ENCODE peak calls at places on chromosomes 1 and 21, in ten cellular contexts. F is breast epithelium, A is upper lobe of left lung, Y is uterus, W is IMR-90, N is NB4, J is testis, O is sigmoid colon, B is esophagus squamous epithelium, L is lower leg skin. X is an unnamed sample.

GRCh38 chr1:237133921-237134320 is 91.9 kb downstream of the RYR2 start:
- DNase-seq in F (no peak), A (no peak), Y (no peak), W (no peak), N (no peak), J (no peak), O (no peak), B (no peak), L (no peak), X (no peak)

GRCh38 chr1:85146972-85147359 is 53.9 kb downstream of the SYDE2 start:
- DNase-seq in F (no peak), A (no peak), Y (no peak), W (peak; percentile 72), N (no peak), J (no peak), O (no peak), B (no peak), L (no peak), X (no peak)

GRCh38 chr1:88910401-88910800 is 19.0 kb upstream of the GTF2B start:
- DNase-seq in F (no peak), A (no peak), Y (no peak), W (no peak), N (no peak), J (no peak), O (no peak), B (no peak), L (no peak), X (no peak)

GRCh38 chr1:247056071-247056470 is 22.5 kb downstream of the ZNF670 start:
- DNase-seq in F (no peak), A (no peak), Y (no peak), W (no peak), N (no peak), J (no peak), O (no peak), B (no peak), L (no peak), X (no peak)

GRCh38 chr1:15988856-15989736 is 13.2 kb upstream of the ZBTB17 start:
- DNase-seq in F (no peak), A (no peak), Y (no peak), W (no peak), N (no peak), J (no peak), O (no peak), B (no peak), L (no peak), X (no peak)

GRCh38 chr1:182777386-182777785 is 12.2 kb upstream of the NPL start:
- DNase-seq in F (no peak), A (no peak), Y (no peak), W (no peak), N (no peak), J (no peak), O (no peak), B (no peak), L (no peak), X (no peak)

GRCh38 chr1:24713176-24713575 is 32.1 kb upstream of the CLIC4 start:
- DNase-seq in F (no peak), A (no peak), Y (no peak), W (no peak), N (no peak), J (no peak), O (no peak), B (no peak), L (no peak), X (no peak)

GRCh38 chr1:14261395-14261794 is 337.1 kb upstream of the KAZN start:
- DNase-seq in F (no peak), A (no peak), Y (no peak), W (no peak), N (no peak), J (no peak), O (no peak), B (no peak), L (no peak), X (no peak)

GRCh38 chr1:205014772-205015171 is 28.2 kb upstream of the CNTN2 start:
- DNase-seq in F (no peak), A (peak; percentile 28), Y (no peak), W (no peak), N (no peak), J (no peak), O (no peak), B (no peak), L (no peak), X (no peak)

GRCh38 chr1:185063719-185064118 is 18.4 kb downstream of the RNF2 start:
- DNase-seq in F (no peak), A (no peak), Y (no peak), W (no peak), N (no peak), J (no peak), O (no peak), B (no peak), L (no peak), X (no peak)

GRCh38 chr1:117312453-117313138 is 54.7 kb upstream of the MAN1A2 start:
- DNase-seq in F (no peak), A (no peak), Y (no peak), W (peak; percentile 83), N (peak; percentile 21), J (no peak), O (no peak), B (no peak), L (no peak), X (no peak)

GRCh38 chr1:168179411-168180147 is 817 bp downstream of the TIPRL start:
- DNase-seq in F (no peak), A (no peak), Y (no peak), W (peak; percentile 25), N (peak; percentile 20), J (peak; percentile 26), O (no peak), B (no peak), L (peak; percentile 19), X (no peak)

GRCh38 chr1:243431591-243431990 is 175.8 kb downstream of the SDCCAG8 start:
- DNase-seq in F (no peak), A (no peak), Y (no peak), W (no peak), N (no peak), J (no peak), O (no peak), B (no peak), L (no peak), X (no peak)
- H3K4me3 ChIP-seq in F (no peak overlapping the region), A (no peak overlapping the region), Y (no peak overlapping the region), W (no peak overlapping the region), N (no peak overlapping the region), J (no peak overlapping the region), O (no peak overlapping the region), B (no peak overlapping the region), L (no peak overlapping the region), X (no peak overlapping the region)

GRCh38 chr1:234978397-234979291 is 150.0 kb downstream of the TOMM20 start:
- DNase-seq in F (no peak), A (peak; percentile 77), Y (peak; percentile 58), W (peak; percentile 93), N (peak; percentile 75), J (peak; percentile 74), O (peak; percentile 85), B (no peak), L (peak; percentile 71), X (peak; percentile 61)

GRCh38 chr1:234980224-234980656 is 148.4 kb downstream of the TOMM20 start:
- DNase-seq in F (no peak), A (no peak), Y (no peak), W (no peak), N (no peak), J (no peak), O (no peak), B (no peak), L (no peak), X (no peak)

GRCh38 chr1:234979316-234980223 is 149.1 kb downstream of the TOMM20 start:
- DNase-seq in F (no peak), A (no peak), Y (no peak), W (no peak), N (no peak), J (no peak), O (peak; percentile 70), B (no peak), L (no peak), X (no peak)

GRCh38 chr1:234981758-234982157 is 146.9 kb downstream of the TOMM20 start:
- DNase-seq in F (no peak), A (no peak), Y (no peak), W (no peak), N (no peak), J (no peak), O (peak; percentile 39), B (no peak), L (no peak), X (no peak)

DNA sequence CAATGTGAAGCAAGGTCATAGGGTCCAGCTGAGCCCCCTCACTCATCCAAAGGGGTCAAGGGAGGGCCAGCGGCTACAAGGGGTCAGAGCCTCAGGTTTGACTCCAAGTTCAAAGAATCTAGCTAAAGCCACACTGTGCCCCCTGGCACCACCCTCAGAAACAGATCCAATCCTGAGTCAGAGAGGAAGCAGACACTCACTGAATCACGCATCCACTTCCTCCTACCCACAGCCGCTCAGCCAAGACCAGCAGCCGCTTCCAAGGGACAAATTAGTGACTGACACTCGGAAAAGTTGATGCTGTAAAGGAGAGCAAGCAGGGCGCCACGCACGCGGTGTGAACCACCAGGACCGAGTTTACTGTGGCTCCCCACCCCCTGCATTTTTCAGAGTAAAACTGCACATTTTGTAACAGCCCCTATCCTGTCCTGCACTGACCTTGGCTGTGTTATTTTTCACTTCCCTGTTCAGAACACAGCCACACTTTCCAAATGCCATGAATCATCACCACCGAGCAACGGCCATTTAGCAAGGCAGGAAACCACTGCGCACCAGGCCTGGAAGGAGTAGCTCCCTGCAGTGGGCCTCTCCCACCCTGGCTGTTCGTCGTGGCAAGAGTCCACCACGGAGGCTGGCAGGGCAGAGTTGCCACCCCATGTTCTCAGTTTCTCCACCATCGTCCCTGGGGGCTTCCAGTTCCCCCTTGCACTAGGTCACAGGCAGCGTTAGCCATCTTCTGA is 147.8 kb downstream of the TOMM20 start:
- DNase-seq in F (peak; percentile 81), A (peak; percentile 89), Y (peak; percentile 83), W (peak; percentile 97), N (peak; percentile 99), J (peak; percentile 79), O (peak; percentile 94), B (peak; percentile 76), L (peak; percentile 90), X (peak; percentile 79)
- TF ChIP-seq POLR2A in F (no peak), A (peak; percentile 26), Y (peak; percentile 7), W (peak; percentile 29), N (peak; percentile 22), J (no peak), O (no peak), B (no peak), L (no peak), X (no peak)

DNA sequence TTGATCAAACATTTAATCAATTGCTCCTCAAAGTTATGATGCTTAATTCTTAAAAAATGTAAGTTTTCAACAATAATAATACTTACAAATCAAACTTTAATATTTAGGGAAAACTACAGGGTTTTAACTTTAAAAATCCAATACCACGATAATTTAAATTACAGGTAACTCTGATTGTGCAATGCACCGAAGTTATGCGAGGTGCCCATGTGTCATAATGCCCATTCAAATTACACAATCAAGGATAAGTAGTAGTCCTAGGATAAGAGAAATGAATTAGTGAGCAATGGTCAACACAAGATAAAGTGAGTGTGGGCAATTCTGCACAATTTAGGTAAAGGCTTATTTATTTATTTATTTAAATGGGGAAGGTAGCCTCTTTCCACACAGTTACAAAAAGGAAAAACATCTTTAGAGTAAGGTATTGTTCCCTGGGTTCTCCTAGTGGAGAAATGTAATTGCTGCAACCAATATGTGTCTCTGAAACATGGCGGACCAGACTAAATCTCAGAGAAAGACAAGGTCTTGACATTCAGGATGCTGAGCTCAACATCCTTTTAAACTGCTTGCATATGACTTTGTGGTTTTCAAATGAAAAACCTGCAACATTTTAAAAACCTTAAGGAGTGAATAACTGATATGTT is 164.2 kb downstream of the TTLL7 start:
- DNase-seq in F (no peak), A (no peak), Y (no peak), W (no peak), N (no peak), J (no peak), O (no peak), B (no peak), L (no peak), X (no peak)
- TF ChIP-seq CTCF in F (no peak), A (no peak), Y (no peak), W (no peak), N (no peak), J (no peak), O (no peak), B (no peak), L (no peak), X (no peak)

GRCh38 chr21:42012763-42013329 is 2.7 kb upstream of the ZBTB21 start:
- DNase-seq in F (no peak), A (no peak), Y (no peak), W (no peak), N (no peak), J (no peak), O (no peak), B (no peak), L (no peak), X (no peak)
- H3K4me3 ChIP-seq in F (no peak overlapping the region), A (no peak overlapping the region), Y (no peak overlapping the region), W (no peak overlapping the region), N (no peak overlapping the region), J (no peak overlapping the region), O (no peak overlapping the region), B (no peak overlapping the region), L (no peak overlapping the region), X (no peak overlapping the region)